ENCODE peak calls at places on chromosomes 2 and 18, in five cellular contexts. U, C, W, T and J are unnamed samples.

GRCh38 chr2:13009027-13009426 is 292.3 kb downstream of the TRIB2 start:
- DNase-seq in U (no peak), C (no peak), W (no peak), T (no peak), J (no peak)

GRCh38 chr2:215358891-215359575 is 47.2 kb downstream of the ATIC start:
- DNase-seq in U (no peak), C (no peak), W (no peak), T (no peak), J (no peak)

GRCh38 chr18:26971327-26971918 is 105.9 kb upstream of the AQP4 start:
- DNase-seq in U (no peak), C (no peak), W (peak), T (no peak), J (no peak)

GRCh38 chr2:144705328-144706245 is 185.7 kb upstream of the ZEB2 start:
- DNase-seq in U (no peak), C (no peak), W (no peak), T (no peak), J (no peak)

GRCh38 chr2:150555957-150556356 is 68.5 kb upstream of the RND3 start:
- DNase-seq in U (no peak), C (no peak), W (no peak), T (no peak), J (no peak)

GRCh38 chr2:215728504-215729065 is 284.8 kb downstream of the MREG start:
- DNase-seq in U (no peak), C (no peak), W (no peak), T (no peak), J (no peak)

GRCh38 chr2:239376942-239377531 is 23.8 kb downstream of the HDAC4 start:
- DNase-seq in U (peak), C (no peak), W (no peak), T (no peak), J (no peak)

GRCh38 chr2:240840435-240841060 is 20.5 kb upstream of the KIF1A start:
- DNase-seq in U (no peak), C (peak), W (peak), T (peak), J (peak)

GRCh38 chr2:85326946-85327756 is 638 bp downstream of the TGOLN2 start:
- DNase-seq in U (peak), C (peak), W (peak), T (peak), J (no peak)

GRCh38 chr18:45106331-45106774 is 425.7 kb downstream of the SETBP1 start:
- DNase-seq in U (no peak), C (no peak), W (no peak), T (no peak), J (no peak)

GRCh38 chr18:47683774-47684173 is 246.7 kb downstream of the SMAD2 start:
- DNase-seq in U (no peak), C (no peak), W (no peak), T (no peak), J (no peak)

GRCh38 chr2:82282111-82282882 is 1977.7 kb upstream of the LRRTM1 start:
- DNase-seq in U (peak), C (peak), W (peak), T (no peak), J (no peak)
- TF ChIP-seq CTCF in U (no peak), C (no peak), W (peak), T (no peak), J (no peak)

DNA sequence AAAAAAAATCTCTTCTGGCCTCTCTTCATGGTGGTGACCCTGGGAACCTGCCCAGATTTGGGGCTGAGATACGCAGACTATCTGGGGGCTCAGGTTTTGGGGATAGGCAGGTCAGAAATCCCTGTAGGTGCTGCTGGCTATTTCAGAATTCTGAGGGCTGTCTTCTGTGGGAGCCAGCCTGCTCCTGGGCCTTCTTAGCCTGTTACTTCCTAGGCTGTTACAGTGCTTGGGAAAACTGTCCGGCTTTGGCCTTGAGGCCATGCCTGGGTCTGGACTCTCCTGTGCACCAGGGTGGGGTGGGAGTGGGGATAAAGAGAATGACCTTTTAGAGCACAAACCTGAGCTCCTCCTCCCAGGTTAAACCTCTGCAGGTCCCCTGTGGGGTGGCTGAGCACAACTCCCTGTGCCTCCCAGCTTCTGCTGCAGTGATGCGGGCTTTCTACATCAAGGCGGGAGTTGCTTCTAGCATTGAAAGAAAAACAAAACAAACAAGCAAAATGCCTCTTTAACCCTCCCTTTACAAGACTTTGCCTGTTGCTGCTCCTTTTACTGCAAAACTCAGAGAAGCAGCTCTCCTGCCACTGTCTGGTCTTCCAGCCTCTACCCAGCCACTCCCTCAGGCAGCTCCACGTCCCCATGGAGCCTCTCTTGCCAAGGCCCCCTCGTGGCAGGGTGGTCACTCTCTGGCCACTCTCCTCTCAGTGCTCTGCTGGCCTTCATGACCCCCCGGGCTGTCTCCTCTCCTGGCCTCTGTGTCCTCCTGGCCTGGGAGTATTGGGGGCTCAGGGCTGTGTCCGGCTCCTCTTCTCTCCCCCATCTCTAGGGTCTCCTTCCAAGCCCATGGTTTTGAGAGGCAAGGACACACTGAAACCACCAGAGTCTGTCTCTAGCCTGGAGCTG is 293.0 kb upstream of the HS6ST1 start:
- DNase-seq in U (peak), C (no peak), W (no peak), T (no peak), J (no peak)
- TF ChIP-seq CTCF in U (no peak), C (no peak), W (no peak), T (no peak), J (no peak)

GRCh38 chr2:96734899-96735585 is 4.8 kb downstream of the LMAN2L start:
- DNase-seq in U (no peak), C (no peak), W (no peak), T (no peak), J (no peak)

GRCh38 chr2:96737831-96738230 is 2.0 kb downstream of the LMAN2L start:
- DNase-seq in U (no peak), C (no peak), W (no peak), T (no peak), J (no peak)

GRCh38 chr2:96737251-96737650 is 2.6 kb downstream of the LMAN2L start:
- DNase-seq in U (no peak), C (no peak), W (no peak), T (no peak), J (no peak)

GRCh38 chr2:96739051-96739632 is 722 bp downstream of the LMAN2L start:
- DNase-seq in U (no peak), C (no peak), W (no peak), T (no peak), J (no peak)

GRCh38 chr2:96739633-96740428 is at the start of gene LMAN2L:
- DNase-seq in U (peak), C (peak), W (peak), T (peak), J (peak)
- TF ChIP-seq CTCF in U (no peak), C (no peak), W (no peak), T (no peak), J (no peak)

GRCh38 chr2:128259585-128259984 is 59.1 kb downstream of the HS6ST1 start:
- DNase-seq in U (no peak), C (no peak), W (no peak), T (no peak), J (no peak)

GRCh38 chr2:128258218-128258617 is 60.5 kb downstream of the HS6ST1 start:
- DNase-seq in U (no peak), C (no peak), W (no peak), T (no peak), J (no peak)

GRCh38 chr2:128261245-128262128 is 57.2 kb downstream of the HS6ST1 start:
- DNase-seq in U (no peak), C (no peak), W (peak), T (no peak), J (no peak)

GRCh38 chr2:128262315-128263253 is 56.1 kb downstream of the HS6ST1 start:
- DNase-seq in U (no peak), C (no peak), W (no peak), T (no peak), J (no peak)

DNA sequence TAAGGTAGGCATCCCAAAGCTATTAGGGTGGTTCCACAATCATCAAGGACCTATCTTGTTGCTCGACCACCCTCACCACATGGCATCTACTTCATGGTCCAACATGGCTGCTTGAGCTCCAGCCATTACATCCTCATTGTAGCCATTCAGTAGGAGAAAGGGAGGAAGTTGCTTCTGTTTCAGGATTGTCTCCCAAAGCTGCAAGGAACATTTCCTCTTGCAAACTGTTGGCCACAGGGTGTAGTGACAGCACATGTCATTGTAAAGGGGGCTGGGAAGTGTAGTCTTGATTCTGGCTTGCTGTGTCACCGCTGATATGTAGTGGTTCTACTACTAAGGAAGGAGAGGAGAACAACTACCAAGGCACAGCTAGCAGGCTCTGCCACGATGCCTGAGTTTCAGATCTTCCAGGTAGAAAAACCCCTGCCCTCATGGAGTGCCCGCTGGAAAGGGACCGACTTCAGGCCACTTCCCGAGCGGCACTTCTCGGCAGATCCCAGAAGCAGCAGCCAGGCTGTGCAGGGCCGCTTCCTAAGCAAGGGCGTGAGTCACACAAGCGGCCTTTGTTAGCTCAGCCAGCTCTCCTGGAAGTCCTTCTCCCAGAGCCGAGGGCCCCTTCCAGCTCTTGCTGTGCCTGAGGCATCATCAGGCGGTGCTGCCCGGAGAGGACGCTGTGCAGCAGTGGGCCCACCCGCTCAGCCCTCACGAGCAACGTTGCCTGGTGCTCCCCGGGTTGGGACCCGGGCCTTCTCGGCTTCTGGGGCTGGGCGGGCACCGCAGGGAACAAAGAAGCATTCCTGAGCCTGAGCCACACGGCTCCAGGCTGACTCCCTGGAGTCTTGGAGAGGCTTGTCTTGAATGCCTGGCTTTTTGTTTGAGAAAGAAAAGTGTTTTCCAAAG is 58.2 kb downstream of the HS6ST1 start:
- DNase-seq in U (no peak), C (peak), W (peak), T (no peak), J (no peak)
- TF ChIP-seq CTCF in U (no peak), C (no peak), W (peak), T (no peak), J (no peak)